ENCODE peak calls at places on chromosome 2, in four cellular contexts. One of them, this sample, is unnamed.
A peak's percentile ranks its signal among the peaks of the same experiment; 100 is the strongest.

GRCh38 chr2:74425523-74425922 is 4.0 kb downstream of the WDR54 start:
- DNase-seq in GM12865: no peak
- DNase-seq in cardiac muscle cell: no peak
- DNase-seq in AG04450: no peak
- DNase-seq in this sample: no peak

GRCh38 chr2:88765154-88765948 is 73.9 kb downstream of the RPIA start:
- DNase-seq in GM12865: peak; percentile 33
- DNase-seq in cardiac muscle cell: peak; percentile 30
- DNase-seq in AG04450: no peak
- DNase-seq in this sample: no peak

GRCh38 chr2:43448011-43448821 is 147.6 kb downstream of the THADA start:
- DNase-seq in GM12865: no peak
- DNase-seq in cardiac muscle cell: no peak
- DNase-seq in AG04450: no peak
- DNase-seq in this sample: no peak

GRCh38 chr2:238101891-238102841 is 2.0 kb downstream of the ESPNL start:
- DNase-seq in GM12865: no peak
- DNase-seq in cardiac muscle cell: no peak
- DNase-seq in AG04450: no peak
- DNase-seq in this sample: no peak

GRCh38 chr2:43576983-43577892 is 18.6 kb downstream of the THADA start:
- DNase-seq in GM12865: peak; percentile 63
- DNase-seq in cardiac muscle cell: peak; percentile 86
- DNase-seq in AG04450: peak; percentile 32
- DNase-seq in this sample: no peak

GRCh38 chr2:17188726-17189125 is 329.5 kb downstream of the RAD51AP2 start:
- DNase-seq in GM12865: no peak
- DNase-seq in cardiac muscle cell: no peak
- DNase-seq in AG04450: no peak
- DNase-seq in this sample: no peak

GRCh38 chr2:232415138-232415690 is 8.6 kb downstream of the ALPG start:
- DNase-seq in GM12865: no peak
- DNase-seq in cardiac muscle cell: no peak
- DNase-seq in AG04450: no peak
- DNase-seq in this sample: no peak

GRCh38 chr2:8510519-8510918 is 171.3 kb upstream of the ID2 start:
- DNase-seq in GM12865: no peak
- DNase-seq in cardiac muscle cell: no peak
- DNase-seq in AG04450: no peak
- DNase-seq in this sample: peak; percentile 42

GRCh38 chr2:65728477-65729180 is 296.2 kb upstream of the SPRED2 start:
- DNase-seq in GM12865: no peak
- DNase-seq in cardiac muscle cell: no peak
- DNase-seq in AG04450: no peak
- DNase-seq in this sample: no peak

DNA sequence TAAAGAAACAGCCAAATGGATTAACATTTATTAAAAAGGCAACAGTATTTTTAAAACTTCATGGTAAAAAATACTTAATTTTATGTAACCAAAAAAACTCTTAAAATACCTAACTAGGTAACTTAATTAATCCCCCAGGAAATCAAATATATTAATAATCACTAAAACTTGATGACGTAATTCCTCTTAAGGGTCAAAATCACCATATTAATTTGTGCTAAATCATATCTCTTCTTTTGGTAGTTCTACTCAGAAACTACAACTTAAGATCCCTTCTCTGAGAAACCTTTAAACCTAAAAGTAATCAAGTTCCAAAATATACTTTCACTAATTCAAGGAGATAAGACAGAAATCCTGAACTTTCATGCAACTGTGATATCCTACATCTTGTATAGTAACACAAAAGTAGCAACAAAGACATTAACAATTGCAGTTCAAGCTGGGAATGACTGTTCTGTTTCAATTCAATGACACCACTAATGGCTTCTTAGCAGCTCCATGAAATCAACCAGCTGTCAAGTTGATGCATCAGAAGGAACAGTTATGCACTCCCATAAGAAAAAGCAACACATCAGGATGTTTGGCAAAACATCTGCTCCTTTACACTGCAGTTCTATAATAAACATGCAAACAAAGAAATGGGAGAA is 4.0 kb downstream of the BAZ2B start:
- DNase-seq in GM12865: peak; percentile 13
- DNase-seq in cardiac muscle cell: peak; percentile 57
- DNase-seq in AG04450: no peak
- DNase-seq in this sample: no peak
- H3K4me3 ChIP-seq in GM12865: no peak overlapping the region
- H3K4me3 ChIP-seq in cardiac muscle cell: peak overlapping the region; percentile 74
- H3K4me3 ChIP-seq in AG04450: no peak overlapping the region
- H3K4me3 ChIP-seq in this sample: no peak overlapping the region

GRCh38 chr2:219420687-219421086 is 2.5 kb downstream of the DES start:
- DNase-seq in GM12865: no peak
- DNase-seq in cardiac muscle cell: no peak
- DNase-seq in AG04450: no peak
- DNase-seq in this sample: peak; percentile 16
- H3K4me3 ChIP-seq in GM12865: no peak overlapping the region
- H3K4me3 ChIP-seq in cardiac muscle cell: no peak overlapping the region
- H3K4me3 ChIP-seq in AG04450: no peak overlapping the region
- H3K4me3 ChIP-seq in this sample: peak overlapping the region; percentile 28

DNA sequence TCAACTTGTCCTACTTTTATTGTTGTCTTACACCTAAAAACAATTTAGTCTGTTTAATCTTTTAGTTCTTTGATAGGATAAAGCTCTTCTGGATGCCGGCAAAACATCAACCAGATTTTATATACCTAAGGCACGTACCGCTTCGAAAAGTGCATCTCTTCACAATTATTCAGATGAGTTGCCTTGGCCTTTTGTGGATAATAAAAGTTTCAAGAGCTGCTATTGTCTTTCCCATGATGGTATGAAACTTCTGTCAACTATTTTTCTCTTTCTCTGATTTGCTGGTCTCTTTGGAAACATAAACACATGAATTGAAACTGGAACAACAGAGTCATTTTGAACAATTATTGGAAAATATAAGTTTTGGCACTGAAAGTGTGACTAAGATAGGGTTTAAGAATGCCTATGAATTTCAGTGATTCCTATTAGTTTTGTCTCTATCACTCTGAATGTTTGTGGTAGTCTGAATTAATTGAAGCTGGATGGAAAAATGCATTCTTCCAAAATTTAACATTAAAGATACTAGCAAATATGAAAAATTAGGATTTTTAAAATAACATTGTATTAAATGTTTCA is 109.9 kb downstream of the DPP4 start:
- DNase-seq in GM12865: no peak
- DNase-seq in cardiac muscle cell: no peak
- DNase-seq in AG04450: no peak
- DNase-seq in this sample: no peak
- H3K4me3 ChIP-seq in GM12865: no peak overlapping the region
- H3K4me3 ChIP-seq in cardiac muscle cell: no peak overlapping the region
- H3K4me3 ChIP-seq in AG04450: no peak overlapping the region
- H3K4me3 ChIP-seq in this sample: no peak overlapping the region

GRCh38 chr2:226773291-226773690 is 26.3 kb downstream of the IRS1 start:
- DNase-seq in GM12865: no peak
- DNase-seq in cardiac muscle cell: no peak
- DNase-seq in AG04450: no peak
- DNase-seq in this sample: no peak
- H3K4me3 ChIP-seq in GM12865: no peak overlapping the region
- H3K4me3 ChIP-seq in cardiac muscle cell: no peak overlapping the region
- H3K4me3 ChIP-seq in AG04450: no peak overlapping the region
- H3K4me3 ChIP-seq in this sample: no peak overlapping the region

GRCh38 chr2:97871096-97871780 is 124.5 kb downstream of the TMEM131 start:
- DNase-seq in GM12865: no peak
- DNase-seq in cardiac muscle cell: peak; percentile 54
- DNase-seq in AG04450: peak; percentile 10
- DNase-seq in this sample: no peak

GRCh38 chr2:97868986-97869721 is 126.6 kb downstream of the TMEM131 start:
- DNase-seq in GM12865: no peak
- DNase-seq in cardiac muscle cell: peak; percentile 88
- DNase-seq in AG04450: peak; percentile 78
- DNase-seq in this sample: peak; percentile 48

GRCh38 chr2:97870396-97870843 is 125.3 kb downstream of the TMEM131 start:
- DNase-seq in GM12865: peak; percentile 91
- DNase-seq in cardiac muscle cell: peak; percentile 74
- DNase-seq in AG04450: peak; percentile 58
- DNase-seq in this sample: no peak

GRCh38 chr2:97869722-97870346 is 125.9 kb downstream of the TMEM131 start:
- DNase-seq in GM12865: no peak
- DNase-seq in cardiac muscle cell: no peak
- DNase-seq in AG04450: no peak
- DNase-seq in this sample: no peak
- H3K4me3 ChIP-seq in GM12865: no peak overlapping the region
- H3K4me3 ChIP-seq in cardiac muscle cell: no peak overlapping the region
- H3K4me3 ChIP-seq in AG04450: peak overlapping the region; percentile 18
- H3K4me3 ChIP-seq in this sample: no peak overlapping the region

GRCh38 chr2:69755862-69756467 is 14.0 kb downstream of the ANXA4 start:
- DNase-seq in GM12865: no peak
- DNase-seq in cardiac muscle cell: peak; percentile 45
- DNase-seq in AG04450: no peak
- DNase-seq in this sample: no peak

GRCh38 chr2:69750246-69750645 is 8.3 kb downstream of the ANXA4 start:
- DNase-seq in GM12865: no peak
- DNase-seq in cardiac muscle cell: no peak
- DNase-seq in AG04450: no peak
- DNase-seq in this sample: no peak

GRCh38 chr2:69754633-69755032 is 12.7 kb downstream of the ANXA4 start:
- DNase-seq in GM12865: no peak
- DNase-seq in cardiac muscle cell: no peak
- DNase-seq in AG04450: no peak
- DNase-seq in this sample: no peak

GRCh38 chr2:69753659-69754350 is 11.9 kb downstream of the ANXA4 start:
- DNase-seq in GM12865: no peak
- DNase-seq in cardiac muscle cell: no peak
- DNase-seq in AG04450: no peak
- DNase-seq in this sample: no peak
- H3K4me3 ChIP-seq in GM12865: no peak overlapping the region
- H3K4me3 ChIP-seq in cardiac muscle cell: no peak overlapping the region
- H3K4me3 ChIP-seq in AG04450: no peak overlapping the region
- H3K4me3 ChIP-seq in this sample: no peak overlapping the region

This sample was measured in heart right ventricle.